ENCODE peak calls at places on chromosomes 1 and 21, in five cellular contexts. I is K562; T is CD8-positive, alpha-beta T cell; Y is upper lobe of left lung; L is aorta. H is an unnamed sample. For H3K4me1 and H3K9me3, the result is how much of the 10 kb centered on the place peaks cover.

GRCh38 chr1:112893288-112894009 is 62.5 kb downstream of the SLC16A1 start:
- ATAC-seq in I (peak), T (no peak), Y (no peak), L (no peak), H (no peak)

GRCh38 chr1:36603461-36603860 is 120.7 kb upstream of the CSF3R start:
- ATAC-seq in I (no peak), T (no peak), Y (no peak), L (no peak), H (no peak)

GRCh38 chr1:147210987-147211386 is 14.2 kb downstream of the FMO5 start:
- ATAC-seq in I (no peak), T (no peak), Y (no peak), L (no peak), H (no peak)

GRCh38 chr1:60922304-60922703 is 160.1 kb upstream of the NFIA start:
- ATAC-seq in I (no peak), T (no peak), Y (peak), L (peak), H (peak)

GRCh38 chr1:18581420-18581880 is 49.2 kb upstream of the PAX7 start:
- ATAC-seq in I (peak), T (no peak), Y (no peak), L (no peak), H (no peak)

GRCh38 chr1:180969429-180969828 is 53.2 kb downstream of the STX6 start:
- ATAC-seq in I (no peak), T (no peak), Y (peak), L (no peak), H (peak)

GRCh38 chr1:90605070-90605469 is 112.0 kb downstream of the BARHL2 start:
- ATAC-seq in I (no peak), T (no peak), Y (no peak), L (no peak), H (no peak)

GRCh38 chr1:67372898-67373297 is 57.3 kb downstream of the SERBP1 start:
- ATAC-seq in I (no peak), T (no peak), Y (no peak), L (no peak), H (no peak)

GRCh38 chr1:13788795-13789194 is 88.8 kb downstream of the PRDM2 start:
- ATAC-seq in I (peak), T (no peak), Y (no peak), L (no peak), H (no peak)

GRCh38 chr1:210236840-210237409 is 4.3 kb downstream of the SERTAD4 start:
- ATAC-seq in I (no peak), T (no peak), Y (peak), L (peak), H (peak)

GRCh38 chr1:241352401-241352800 is 4.6 kb downstream of the RGS7 start:
- ATAC-seq in I (no peak), T (no peak), Y (no peak), L (no peak), H (no peak)

GRCh38 chr1:178688244-178688643 is 36.8 kb upstream of the RALGPS2 start:
- ATAC-seq in I (no peak), T (no peak), Y (peak), L (no peak), H (peak)

GRCh38 chr1:16420719-16421118 is 16.5 kb downstream of the SPATA21 start:
- ATAC-seq in I (no peak), T (peak), Y (no peak), L (no peak), H (no peak)

GRCh38 chr1:61270761-61271411 is 188.5 kb downstream of the NFIA start:
- ATAC-seq in I (peak), T (no peak), Y (no peak), L (no peak), H (no peak)

GRCh38 chr1:200090252-200091159 is 63.0 kb downstream of the NR5A2 start:
- ATAC-seq in I (peak), T (no peak), Y (peak), L (no peak), H (no peak)

GRCh38 chr1:234114648-234115307 is 210.3 kb downstream of the SLC35F3 start:
- ATAC-seq in I (peak), T (no peak), Y (peak), L (peak), H (no peak)

GRCh38 chr1:202281316-202282016 is 60.3 kb downstream of the UBE2T start:
- ATAC-seq in I (no peak), T (no peak), Y (no peak), L (no peak), H (no peak)

GRCh38 chr21:31426235-31426797 is 82.3 kb upstream of the TIAM1 start:
- ATAC-seq in I (no peak), T (no peak), Y (no peak), L (no peak), H (no peak)

GRCh38 chr1:114347431-114348209 is 163.4 kb downstream of the TRIM33 start:
- ATAC-seq in I (no peak), T (no peak), Y (no peak), L (no peak), H (no peak)

GRCh38 chr1:154955039-154955717 is 721 bp downstream of the PBXIP1 start:
- ATAC-seq in I (peak), T (peak), Y (peak), L (peak), H (peak)

GRCh38 chr1:24708938-24709337 is 36.3 kb upstream of the CLIC4 start:
- ATAC-seq in I (no peak), T (no peak), Y (peak), L (no peak), H (no peak)

GRCh38 chr1:206696812-206697585 is 12.3 kb downstream of the MAPKAPK2 start:
- ATAC-seq in I (no peak), T (no peak), Y (no peak), L (no peak), H (no peak)

GRCh38 chr1:15146142-15146541 is 7.4 kb upstream of the TMEM51 start:
- ATAC-seq in I (no peak), T (no peak), Y (peak), L (no peak), H (no peak)

GRCh38 chr1:155643230-155643629 is 33.2 kb downstream of the MSTO1 start:
- ATAC-seq in I (peak), T (no peak), Y (no peak), L (no peak), H (no peak)

GRCh38 chr21:33302796-33303195 is 22.0 kb upstream of the IFNAR1 start:
- ATAC-seq in I (peak), T (no peak), Y (no peak), L (no peak), H (no peak)

GRCh38 chr1:19605884-19606442 is 38.1 kb upstream of the NBL1 start:
- ATAC-seq in I (no peak), T (peak), Y (no peak), L (no peak), H (no peak)

GRCh38 chr1:157580179-157580827 is 17.6 kb downstream of the FCRL4 start:
- ATAC-seq in I (peak), T (no peak), Y (peak), L (no peak), H (no peak)

GRCh38 chr21:41601573-41602371 is 93.8 kb upstream of the TMPRSS2 start:
- ATAC-seq in I (no peak), T (no peak), Y (no peak), L (no peak), H (no peak)

GRCh38 chr1:9389969-9390368 is 97.3 kb downstream of the SPSB1 start:
- ATAC-seq in I (no peak), T (no peak), Y (no peak), L (no peak), H (no peak)

GRCh38 chr1:245671966-245672767 is 517.4 kb downstream of the KIF26B start:
- ATAC-seq in I (no peak), T (no peak), Y (no peak), L (no peak), H (no peak)

GRCh38 chr1:234933031-234933430 is 195.6 kb downstream of the TOMM20 start:
- ATAC-seq in I (peak), T (no peak), Y (peak), L (peak), H (no peak)

GRCh38 chr1:19825298-19825697 is 10.2 kb upstream of the RNF186 start:
- ATAC-seq in I (no peak), T (no peak), Y (no peak), L (no peak), H (no peak)

GRCh38 chr1:181251001-181251712 is 162.7 kb downstream of the IER5 start:
- ATAC-seq in I (no peak), T (no peak), Y (no peak), L (no peak), H (no peak)

GRCh38 chr1:21574464-21575151 is 65.4 kb downstream of the ALPL start:
- ATAC-seq in I (peak), T (no peak), Y (peak), L (peak), H (peak)

GRCh38 chr1:38527373-38527966 is 332.1 kb downstream of the RRAGC start:
- ATAC-seq in I (peak), T (peak), Y (no peak), L (no peak), H (no peak)

GRCh38 chr1:6822530-6823359 is 37.5 kb downstream of the CAMTA1 start:
- ATAC-seq in I (peak), T (no peak), Y (peak), L (no peak), H (no peak)

GRCh38 chr1:218339267-218339831 is 5.8 kb upstream of the TGFB2 start:
- ATAC-seq in I (peak), T (no peak), Y (peak), L (no peak), H (no peak)

DNA sequence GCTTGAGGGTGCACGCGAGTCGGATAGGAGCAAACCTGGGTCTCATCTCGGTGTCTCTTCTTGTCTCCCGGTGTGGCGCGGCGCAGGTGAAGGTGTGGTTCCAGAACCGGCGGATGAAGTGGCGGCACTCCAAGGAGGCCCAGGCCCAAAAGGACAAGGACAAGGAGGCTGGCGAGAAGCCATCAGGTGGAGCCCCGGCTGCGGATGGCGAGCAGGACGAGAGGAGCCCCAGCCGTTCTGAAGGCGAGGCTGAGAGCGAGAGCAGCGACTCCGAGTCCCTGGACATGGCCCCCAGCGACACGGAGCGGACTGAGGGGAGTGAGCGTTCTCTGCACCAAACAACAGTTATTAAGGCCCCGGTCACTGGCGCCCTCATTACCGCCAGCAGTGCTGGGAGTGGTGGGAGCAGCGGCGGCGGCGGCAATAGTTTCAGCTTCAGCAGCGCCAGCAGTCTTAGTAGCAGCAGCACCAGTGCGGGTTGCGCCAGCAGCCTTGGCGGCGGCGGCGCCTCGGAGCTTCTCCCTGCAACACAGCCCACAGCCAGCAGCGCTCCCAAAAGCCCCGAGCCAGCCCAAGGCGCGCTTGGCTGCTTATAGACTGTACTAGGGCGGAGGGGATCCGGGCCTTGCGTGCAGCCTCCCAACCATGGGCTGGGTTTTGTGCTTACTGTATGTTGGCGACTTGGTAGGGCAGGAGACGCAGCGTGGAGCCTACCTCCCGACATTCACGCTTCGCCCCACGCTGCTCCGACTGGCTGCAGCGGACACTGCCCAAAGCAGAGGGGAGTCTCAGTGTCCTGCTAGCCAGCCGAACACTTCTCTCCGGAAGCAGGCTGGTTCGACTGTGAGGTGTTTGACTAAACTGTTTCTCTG is 5.1 kb downstream of the HLX start:
- ATAC-seq in I (no peak), T (no peak), Y (no peak), L (no peak), H (no peak)
- H3K4me3 ChIP-seq in I (no peak), T (no peak), Y (no peak), L (no peak), H (no peak)

DNA sequence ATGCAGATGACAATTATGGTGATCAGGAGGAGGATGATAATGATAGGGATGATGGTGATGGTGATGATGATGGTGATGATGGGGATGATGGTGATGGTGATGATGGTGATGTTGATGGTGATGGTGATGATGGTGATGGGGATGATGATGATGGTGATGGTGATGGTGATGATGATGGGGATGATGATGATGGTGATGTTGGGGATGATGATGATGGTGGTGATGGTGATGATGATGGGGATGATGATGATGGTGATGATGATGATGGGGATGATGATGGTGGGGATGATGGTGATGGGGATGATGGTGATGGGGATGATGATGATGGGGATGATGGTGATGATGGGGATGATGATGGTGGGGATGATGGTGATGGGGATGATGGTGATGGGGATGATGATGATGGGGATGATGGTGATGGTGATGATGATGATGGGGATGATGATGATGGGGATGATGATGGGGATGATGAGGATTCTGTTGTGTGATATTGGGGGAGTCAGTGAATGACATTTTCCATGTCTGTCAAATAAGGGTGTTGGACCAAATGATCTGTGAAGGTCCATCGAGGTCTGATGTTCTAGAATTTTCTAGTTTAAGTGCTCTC is 65.6 kb upstream of the RPL11 start:
- ATAC-seq in I (no peak), T (no peak), Y (no peak), L (no peak), H (no peak)
- H3K4me1 ChIP-seq in I (under half), T (half or more), Y (under half), L (under half), H (under half)

GRCh38 chr1:58670200-58670599 is 29.7 kb downstream of the MYSM1 start:
- ATAC-seq in I (no peak), T (no peak), Y (peak), L (no peak), H (no peak)
- H3K9me3 ChIP-seq in I (under half), T (under half), Y (under half), L (under half), H (under half)

DNA sequence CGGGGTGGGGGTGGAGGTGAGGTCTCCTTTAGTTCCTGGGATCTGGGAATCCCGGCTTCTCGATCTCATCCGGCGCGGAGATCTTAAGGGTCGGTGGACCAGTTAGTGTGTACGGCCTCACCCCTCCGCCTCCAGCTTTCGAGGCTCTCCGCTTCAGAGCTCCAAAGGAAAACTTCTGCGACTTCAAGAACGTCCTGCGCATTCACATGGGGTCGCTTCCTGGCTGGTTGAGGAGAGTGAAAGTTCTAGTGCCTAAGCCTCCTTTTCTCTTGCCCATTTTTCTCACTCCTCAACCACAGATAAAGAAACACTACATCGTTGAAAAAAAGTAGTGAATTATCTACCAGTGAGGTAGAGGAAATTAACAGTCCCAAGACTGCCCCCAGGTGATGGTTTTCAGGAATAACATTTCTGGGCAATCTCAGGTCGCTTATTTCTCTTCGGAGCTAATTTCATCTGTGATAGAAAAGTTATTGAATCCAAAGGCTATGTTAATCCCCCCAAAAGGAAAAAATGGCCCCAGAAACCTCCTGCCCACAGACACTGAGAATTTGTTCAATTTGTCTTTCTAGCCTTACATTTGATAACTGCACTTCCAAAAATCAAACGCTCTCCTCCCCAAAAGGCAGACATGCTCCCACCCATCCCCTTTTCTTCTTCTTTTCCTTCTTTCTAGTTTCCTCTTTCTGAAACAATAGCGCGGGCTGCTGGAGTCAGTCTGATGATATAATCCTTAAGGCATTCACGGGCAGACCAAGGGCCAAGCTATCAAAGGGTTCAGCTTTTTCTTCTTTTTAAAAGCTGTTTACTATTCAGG is 20.5 kb upstream of the TBX15 start:
- ATAC-seq in I (peak), T (no peak), Y (peak), L (peak), H (peak)
- H3K4me3 ChIP-seq in I (no peak), T (no peak), Y (no peak), L (peak), H (peak)

GRCh38 chr1:39643705-39644104 is 4.3 kb upstream of the HEYL start:
- ATAC-seq in I (no peak), T (no peak), Y (no peak), L (no peak), H (no peak)

GRCh38 chr1:39642796-39643195 is 3.4 kb upstream of the HEYL start:
- ATAC-seq in I (no peak), T (no peak), Y (no peak), L (no peak), H (no peak)

GRCh38 chr1:39646232-39647081 is 7.0 kb upstream of the HEYL start:
- ATAC-seq in I (peak), T (no peak), Y (peak), L (peak), H (peak)

GRCh38 chr1:39647247-39647646 is 7.8 kb upstream of the HEYL start:
- ATAC-seq in I (no peak), T (no peak), Y (no peak), L (no peak), H (no peak)

DNA sequence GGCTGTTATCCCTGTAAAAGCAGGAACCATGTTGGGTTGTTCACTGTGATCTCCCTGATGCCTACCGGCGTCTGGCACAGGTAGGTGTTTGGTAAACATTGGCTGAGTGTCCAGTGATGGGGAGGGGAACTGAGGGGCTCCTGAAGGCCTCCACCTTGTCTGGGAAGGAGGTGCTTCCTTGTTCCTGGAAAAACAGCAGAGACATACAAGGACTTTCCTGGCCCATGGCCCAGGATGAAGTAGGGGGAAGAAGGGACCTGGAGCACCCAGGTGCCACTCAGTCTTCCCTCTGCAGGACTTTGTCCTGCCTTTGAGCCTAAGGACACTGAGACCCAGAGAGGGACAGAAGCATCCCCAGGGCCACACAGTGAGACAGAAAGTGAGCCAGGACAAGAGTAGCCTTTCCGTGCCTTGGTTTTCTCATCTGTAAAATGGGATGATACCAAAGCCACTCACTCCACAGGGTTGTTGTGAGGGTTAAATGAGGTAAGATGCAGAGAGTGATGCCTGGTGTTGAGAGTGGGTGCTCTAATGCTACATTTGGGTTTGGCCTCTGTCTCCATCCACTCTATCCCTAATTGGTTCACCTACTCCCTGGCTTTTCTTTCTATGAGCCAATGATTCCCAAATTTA is 6.1 kb upstream of the HEYL start:
- ATAC-seq in I (no peak), T (no peak), Y (no peak), L (no peak), H (no peak)
- H3K4me1 ChIP-seq in I (under half), T (under half), Y (under half), L (under half), H (under half)

GRCh38 chr1:4657244-4657789 is 2.9 kb downstream of the AJAP1 start:
- ATAC-seq in I (no peak), T (no peak), Y (no peak), L (no peak), H (no peak)
- H3K9me3 ChIP-seq in I (under half), T (under half), Y (under half), L (under half), H (under half)

GRCh38 chr1:101338714-101339430 is 102.1 kb downstream of the S1PR1 start:
- ATAC-seq in I (no peak), T (peak), Y (no peak), L (no peak), H (no peak)

GRCh38 chr1:101346419-101346818 is 109.6 kb downstream of the S1PR1 start:
- ATAC-seq in I (no peak), T (no peak), Y (no peak), L (no peak), H (no peak)

DNA sequence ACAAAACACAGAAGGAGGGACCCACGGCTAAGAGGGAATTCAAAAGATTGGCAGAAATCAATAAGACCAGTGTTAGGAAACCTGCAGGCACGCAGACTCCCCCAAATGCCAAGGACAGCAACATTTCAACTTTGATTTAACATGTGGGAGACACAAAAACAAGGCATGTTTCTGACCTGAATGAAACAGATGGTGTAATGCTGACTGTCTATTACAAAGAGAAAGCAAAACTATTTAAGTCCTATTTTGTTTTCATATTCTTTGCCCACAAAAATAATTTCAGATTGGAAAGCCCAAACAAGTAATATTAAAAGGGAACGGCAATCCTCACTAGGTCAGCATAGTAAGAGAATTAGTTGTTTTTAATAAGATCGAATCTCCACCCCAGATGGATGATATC is 107.9 kb downstream of the S1PR1 start:
- ATAC-seq in I (no peak), T (no peak), Y (no peak), L (no peak), H (no peak)
- H3K4me3 ChIP-seq in I (no peak), T (no peak), Y (no peak), L (no peak), H (no peak)